ENCODE peak calls at places on chromosomes 3 and 15, in seven cellular contexts. P is thyroid gland, N is uterus, X is AG10803, I is BJ, F is breast epithelium, U is Panc1. K is an unnamed sample.

GRCh38 chr15:73284073-73284472 is 84.7 kb downstream of the HCN4 start:
- DNase-seq in X (peak), P (no peak), F (no peak), N (no peak), U (no peak), I (no peak), K (peak)

GRCh38 chr15:55942332-55942731 is 51.1 kb downstream of the NEDD4 start:
- DNase-seq in N (no peak), X (no peak), F (no peak), I (no peak), P (no peak), U (no peak), K (peak)

GRCh38 chr3:62562017-62562416 is 188.7 kb upstream of the FEZF2 start:
- DNase-seq in F (no peak), P (no peak), U (no peak), N (no peak), X (peak), I (peak), K (peak)

GRCh38 chr3:118577055-118577759 is 457.4 kb downstream of the IGSF11 start:
- DNase-seq in N (no peak), I (no peak), F (no peak), X (no peak), U (no peak), P (no peak), K (no peak)

GRCh38 chr3:1987983-1988382 is 110.7 kb upstream of the CNTN4 start:
- DNase-seq in P (peak), X (no peak), N (no peak), F (no peak), I (no peak), U (no peak), K (peak)

GRCh38 chr3:159765025-159765859 is 223.4 kb upstream of the IL12A start:
- DNase-seq in X (peak), I (peak), P (peak), N (peak), F (peak), U (peak), K (peak)

GRCh38 chr3:53192608-53193007 is 31.6 kb downstream of the PRKCD start:
- DNase-seq in U (no peak), I (no peak), N (no peak), F (peak), P (peak), X (no peak), K (no peak)

GRCh38 chr3:191236635-191237034 is 37.6 kb downstream of the OSTN start:
- DNase-seq in F (no peak), I (peak), P (no peak), X (peak), U (no peak), N (no peak), K (peak)

GRCh38 chr3:18134386-18135082 is 290.6 kb downstream of the SATB1 start:
- DNase-seq in N (no peak), I (peak), X (peak), P (no peak), F (no peak), U (no peak), K (peak)

GRCh38 chr15:56337084-56337725 is 28.0 kb upstream of the TEX9 start:
- DNase-seq in X (no peak), I (no peak), P (no peak), N (no peak), U (no peak), F (no peak), K (no peak)

GRCh38 chr3:14915636-14916222 is 31.7 kb upstream of the NR2C2 start:
- DNase-seq in I (no peak), N (no peak), X (no peak), F (no peak), P (no peak), U (no peak), K (no peak)

GRCh38 chr15:39228889-39229288 is 352.0 kb upstream of the THBS1 start:
- DNase-seq in I (no peak), N (no peak), U (no peak), F (no peak), P (no peak), X (no peak), K (no peak)

GRCh38 chr15:39226169-39226964 is 354.5 kb upstream of the THBS1 start:
- DNase-seq in U (no peak), X (no peak), P (no peak), N (no peak), F (no peak), I (no peak), K (no peak)

GRCh38 chr15:39230917-39231285 is 350.0 kb upstream of the THBS1 start:
- DNase-seq in P (no peak), I (no peak), U (no peak), X (no peak), N (no peak), F (no peak), K (no peak)

GRCh38 chr15:39230205-39230916 is 350.5 kb upstream of the THBS1 start:
- DNase-seq in P (no peak), N (no peak), U (no peak), I (no peak), F (no peak), X (peak), K (peak)

DNA sequence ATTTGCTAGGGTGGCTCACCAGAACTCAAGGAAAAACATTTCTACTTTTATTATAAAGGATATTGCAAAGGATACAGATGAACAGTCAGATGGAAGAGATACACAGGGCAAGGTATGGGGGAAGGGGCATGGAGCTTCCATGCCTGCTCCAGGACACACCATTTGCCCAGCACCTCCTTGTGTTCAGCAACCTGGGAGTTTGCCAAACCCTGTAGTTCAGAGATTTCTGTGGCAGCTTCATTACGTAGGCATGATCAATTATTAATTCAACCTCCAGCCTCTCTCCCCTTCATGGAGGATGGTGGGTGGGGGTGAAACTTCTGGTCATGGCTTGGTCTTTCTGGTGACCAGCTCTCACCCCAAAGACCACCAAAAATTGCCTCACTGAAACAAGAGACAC is 353.9 kb upstream of the THBS1 start:
- DNase-seq in I (no peak), X (no peak), U (no peak), F (no peak), N (no peak), P (no peak), K (no peak)
- TF ChIP-seq CTCF in I (no peak), X (no peak), U (no peak), F (no peak), N (no peak), P (no peak), K (no peak)

DNA sequence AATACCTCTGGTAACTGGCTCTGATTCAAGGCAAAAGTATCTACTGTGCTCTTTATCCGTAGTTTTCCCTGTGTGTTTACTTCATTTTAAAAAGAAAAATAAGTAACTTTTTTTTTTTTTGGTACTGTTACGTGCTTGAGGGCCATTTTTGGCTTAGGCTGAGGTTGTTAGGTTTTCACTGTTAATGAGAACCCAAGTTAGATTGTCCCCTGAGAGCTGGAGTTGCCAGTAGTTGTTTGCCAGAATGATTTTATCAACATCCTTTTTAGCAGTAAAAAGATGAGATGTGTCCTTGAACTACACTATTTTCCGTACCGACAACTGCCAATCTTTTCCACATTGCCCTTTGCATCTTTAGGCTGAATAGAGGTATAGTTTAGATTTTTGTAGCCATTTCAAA is 35.9 kb downstream of the IQGAP1 start:
- DNase-seq in F (no peak), P (no peak), U (no peak), I (no peak), X (peak), N (no peak), K (no peak)
- H3K4me3 ChIP-seq in F (no peak), P (no peak), U (no peak), I (no peak), X (no peak), N (no peak), K (no peak)

DNA sequence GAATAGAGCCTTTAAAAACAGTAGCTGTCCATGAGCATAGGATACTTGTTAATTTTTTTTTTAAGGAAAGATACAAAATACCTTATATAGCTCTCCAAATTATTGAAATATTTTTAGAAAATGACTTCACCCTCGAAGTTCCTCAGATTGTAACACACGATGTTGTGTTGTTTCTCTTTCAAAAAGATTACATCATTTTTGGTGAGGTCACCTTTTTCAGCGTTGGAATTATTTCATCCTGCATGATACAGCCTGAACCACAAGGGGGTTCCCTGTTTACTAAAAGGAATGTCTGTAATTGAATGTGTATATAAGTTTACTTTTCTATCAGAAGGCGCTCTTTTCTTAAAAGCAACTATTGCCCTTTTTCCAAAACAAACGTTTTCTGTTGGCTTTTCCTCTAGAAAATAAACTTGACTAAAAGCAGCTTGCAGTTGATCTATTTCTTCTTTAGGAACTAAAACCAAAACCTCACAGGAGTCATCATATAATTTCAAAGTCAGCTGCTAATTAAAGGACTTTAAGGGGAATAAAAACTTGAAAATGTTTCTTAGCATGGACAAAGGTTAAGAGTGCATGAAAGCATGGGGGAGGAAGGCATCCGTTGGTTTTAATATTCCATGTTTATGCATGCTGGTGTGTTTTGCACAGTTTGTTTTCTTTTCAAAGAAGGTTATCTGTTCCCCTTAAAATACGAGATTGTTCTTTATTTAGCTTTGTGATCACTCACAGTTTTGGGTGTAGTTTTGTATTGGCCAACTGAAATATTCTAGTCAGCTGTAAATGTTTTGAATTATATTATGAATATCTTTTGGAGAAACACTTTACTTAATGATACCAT is 29.4 kb downstream of the LYSMD4 start:
- DNase-seq in N (peak), U (peak), P (no peak), I (peak), X (peak), F (no peak), K (peak)
- TF ChIP-seq CTCF in N (peak), U (peak), P (peak), I (peak), X (peak), F (peak), K (peak)

DNA sequence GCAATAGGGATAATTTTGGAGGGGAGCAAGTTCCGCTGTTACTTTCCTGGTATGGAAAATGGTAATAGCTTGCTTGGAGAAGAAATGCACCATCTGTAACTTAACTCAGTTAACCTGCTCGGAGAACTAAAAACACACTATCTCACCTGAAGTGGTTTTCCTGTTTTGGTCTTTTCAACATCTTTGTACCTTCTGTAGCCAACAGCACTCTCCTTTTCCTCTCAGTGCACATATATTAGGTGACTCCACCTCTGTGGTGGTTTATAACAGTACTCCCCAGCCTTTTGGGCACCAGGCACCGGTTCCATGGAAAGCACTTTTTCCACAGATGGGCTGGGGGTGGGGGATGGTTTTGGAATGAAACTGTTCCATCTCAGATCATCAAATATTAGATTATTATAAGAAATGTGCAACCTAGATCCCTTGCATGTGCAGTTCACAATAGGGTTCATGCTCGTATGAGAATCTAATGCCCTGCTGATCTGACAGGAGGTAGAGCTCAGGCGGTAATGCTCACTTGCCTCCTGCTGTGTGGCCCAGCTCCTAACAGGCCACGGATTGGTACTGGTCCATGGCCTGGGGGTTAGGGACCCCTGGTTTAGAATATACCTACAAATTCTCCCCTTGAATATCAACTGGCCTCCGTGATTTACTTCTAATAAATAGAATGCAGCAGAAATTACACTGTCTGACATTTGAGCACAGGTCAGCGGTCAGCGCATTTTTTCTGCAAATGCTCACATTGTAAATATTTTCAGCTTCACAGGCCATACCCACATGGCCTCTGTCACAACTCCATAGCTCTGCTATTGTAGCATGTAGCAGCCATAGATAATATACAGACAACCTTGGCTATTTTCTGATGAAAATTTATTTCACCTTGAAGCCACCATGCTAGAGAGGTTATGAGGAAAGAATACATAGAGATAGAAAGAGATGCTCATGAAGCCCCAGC is 83.8 kb upstream of the SUCLG2 start:
- DNase-seq in U (no peak), I (no peak), N (no peak), P (no peak), X (no peak), F (no peak), K (no peak)
- H3K4me3 ChIP-seq in U (no peak), I (no peak), N (no peak), P (no peak), X (no peak), F (no peak), K (no peak)

GRCh38 chr15:66922608-66923007 is 142.8 kb upstream of the SMAD3 start:
- DNase-seq in U (no peak), I (no peak), X (no peak), F (no peak), N (no peak), P (no peak), K (no peak)

GRCh38 chr15:66925721-66926120 is 139.7 kb upstream of the SMAD3 start:
- DNase-seq in U (no peak), F (no peak), N (no peak), X (no peak), I (no peak), P (no peak), K (no peak)

GRCh38 chr15:66921319-66921718 is 144.1 kb upstream of the SMAD3 start:
- DNase-seq in U (no peak), I (no peak), X (no peak), P (peak), F (no peak), N (no peak), K (no peak)

GRCh38 chr15:66924889-66925288 is 140.5 kb upstream of the SMAD3 start:
- DNase-seq in I (no peak), X (no peak), P (no peak), N (no peak), U (no peak), F (no peak), K (no peak)

GRCh38 chr15:66923438-66923881 is 141.9 kb upstream of the SMAD3 start:
- DNase-seq in F (no peak), U (no peak), N (no peak), P (peak), X (no peak), I (no peak), K (no peak)
- TF ChIP-seq CTCF in F (no peak), U (peak), N (peak), P (peak), X (peak), I (peak), K (peak)

K was measured in fibroblast of pulmonary artery.